ENCODE peak calls at places on chromosomes 16 and 17, in nine cellular contexts. One of them, this sample, is unnamed.

GRCh38 chr17:29279397-29280070 is 14.4 kb downstream of the NUFIP2 start:
- DNase-seq in epithelial cell of esophagus: no peak
- DNase-seq in A673: no peak
- DNase-seq in H1: no peak
- DNase-seq in pancreas: no peak
- DNase-seq in endothelial cell: no peak
- DNase-seq in heart left ventricle: no peak
- DNase-seq in heart right ventricle: no peak
- DNase-seq in lower leg skin: no peak
- DNase-seq in this sample: no peak

GRCh38 chr17:57458718-57459285 is 202.5 kb downstream of the MSI2 start:
- DNase-seq in epithelial cell of esophagus: no peak
- DNase-seq in A673: no peak
- DNase-seq in H1: no peak
- DNase-seq in pancreas: no peak
- DNase-seq in endothelial cell: no peak
- DNase-seq in heart left ventricle: no peak
- DNase-seq in heart right ventricle: no peak
- DNase-seq in lower leg skin: no peak
- DNase-seq in this sample: no peak

GRCh38 chr16:50266337-50267091 is at the start of gene ADCY7:
- DNase-seq in epithelial cell of esophagus: peak; percentile 83
- DNase-seq in A673: peak; percentile 87
- DNase-seq in H1: no peak
- DNase-seq in pancreas: no peak
- DNase-seq in endothelial cell: no peak
- DNase-seq in heart left ventricle: peak; percentile 90
- DNase-seq in heart right ventricle: peak; percentile 49
- DNase-seq in lower leg skin: peak; percentile 93
- DNase-seq in this sample: peak; percentile 83

GRCh38 chr16:15631730-15632409 is 11.1 kb downstream of the MARF1 start:
- DNase-seq in epithelial cell of esophagus: no peak
- DNase-seq in A673: no peak
- DNase-seq in H1: no peak
- DNase-seq in pancreas: no peak
- DNase-seq in endothelial cell: no peak
- DNase-seq in heart left ventricle: no peak
- DNase-seq in heart right ventricle: no peak
- DNase-seq in lower leg skin: no peak
- DNase-seq in this sample: no peak

GRCh38 chr17:79970576-79971068 is 65.0 kb downstream of the TBC1D16 start:
- DNase-seq in epithelial cell of esophagus: peak; percentile 48
- DNase-seq in A673: peak; percentile 79
- DNase-seq in H1: no peak
- DNase-seq in pancreas: no peak
- DNase-seq in endothelial cell: peak; percentile 34
- DNase-seq in heart left ventricle: no peak
- DNase-seq in heart right ventricle: no peak
- DNase-seq in lower leg skin: peak; percentile 81
- DNase-seq in this sample: no peak

GRCh38 chr17:28716740-28717577 is 709 bp downstream of the RAB34 start:
- DNase-seq in epithelial cell of esophagus: peak; percentile 44
- DNase-seq in A673: peak; percentile 43
- DNase-seq in H1: no peak
- DNase-seq in pancreas: no peak
- DNase-seq in endothelial cell: peak; percentile 44
- DNase-seq in heart left ventricle: peak; percentile 74
- DNase-seq in heart right ventricle: no peak
- DNase-seq in lower leg skin: peak; percentile 91
- DNase-seq in this sample: no peak

GRCh38 chr17:17107281-17107680 is 65.0 kb downstream of the MPRIP start:
- DNase-seq in epithelial cell of esophagus: no peak
- DNase-seq in A673: no peak
- DNase-seq in H1: no peak
- DNase-seq in pancreas: no peak
- DNase-seq in endothelial cell: no peak
- DNase-seq in heart left ventricle: peak; percentile 28
- DNase-seq in heart right ventricle: no peak
- DNase-seq in lower leg skin: no peak
- DNase-seq in this sample: no peak

GRCh38 chr16:67943619-67944503 is at the start of gene LCAT:
- DNase-seq in epithelial cell of esophagus: no peak
- DNase-seq in A673: peak; percentile 29
- DNase-seq in H1: no peak
- DNase-seq in pancreas: no peak
- DNase-seq in endothelial cell: no peak
- DNase-seq in heart left ventricle: peak; percentile 66
- DNase-seq in heart right ventricle: peak; percentile 62
- DNase-seq in lower leg skin: no peak
- DNase-seq in this sample: no peak

GRCh38 chr16:29877266-29877961 is 14.4 kb upstream of the CDIPT start:
- DNase-seq in epithelial cell of esophagus: peak; percentile 80
- DNase-seq in A673: peak; percentile 94
- DNase-seq in H1: peak; percentile 99
- DNase-seq in pancreas: no peak
- DNase-seq in endothelial cell: peak; percentile 58
- DNase-seq in heart left ventricle: no peak
- DNase-seq in heart right ventricle: no peak
- DNase-seq in lower leg skin: no peak
- DNase-seq in this sample: peak; percentile 73

GRCh38 chr16:50815382-50815781 is 73.5 kb downstream of the CYLD start:
- DNase-seq in epithelial cell of esophagus: no peak
- DNase-seq in A673: no peak
- DNase-seq in H1: no peak
- DNase-seq in pancreas: no peak
- DNase-seq in endothelial cell: no peak
- DNase-seq in heart left ventricle: no peak
- DNase-seq in heart right ventricle: no peak
- DNase-seq in lower leg skin: peak; percentile 68
- DNase-seq in this sample: no peak

GRCh38 chr17:31523862-31524730 is 132.6 kb downstream of the RAB11FIP4 start:
- DNase-seq in epithelial cell of esophagus: no peak
- DNase-seq in A673: no peak
- DNase-seq in H1: no peak
- DNase-seq in pancreas: no peak
- DNase-seq in endothelial cell: no peak
- DNase-seq in heart left ventricle: no peak
- DNase-seq in heart right ventricle: no peak
- DNase-seq in lower leg skin: no peak
- DNase-seq in this sample: no peak

GRCh38 chr17:52106638-52107261 is 51.8 kb downstream of the CA10 start:
- DNase-seq in epithelial cell of esophagus: peak; percentile 53
- DNase-seq in A673: peak; percentile 59
- DNase-seq in H1: no peak
- DNase-seq in pancreas: peak; percentile 25
- DNase-seq in endothelial cell: peak; percentile 46
- DNase-seq in heart left ventricle: no peak
- DNase-seq in heart right ventricle: peak; percentile 8
- DNase-seq in lower leg skin: no peak
- DNase-seq in this sample: peak; percentile 42

GRCh38 chr17:75965468-75965867 is 13.5 kb downstream of the ACOX1 start:
- DNase-seq in epithelial cell of esophagus: no peak
- DNase-seq in A673: no peak
- DNase-seq in H1: no peak
- DNase-seq in pancreas: no peak
- DNase-seq in endothelial cell: no peak
- DNase-seq in heart left ventricle: no peak
- DNase-seq in heart right ventricle: no peak
- DNase-seq in lower leg skin: no peak
- DNase-seq in this sample: no peak

GRCh38 chr17:21387616-21388015 is 11.5 kb downstream of the KCNJ12 start:
- DNase-seq in epithelial cell of esophagus: no peak
- DNase-seq in A673: no peak
- DNase-seq in H1: no peak
- DNase-seq in pancreas: no peak
- DNase-seq in endothelial cell: no peak
- DNase-seq in heart left ventricle: no peak
- DNase-seq in heart right ventricle: no peak
- DNase-seq in lower leg skin: no peak
- DNase-seq in this sample: no peak

GRCh38 chr16:29736112-29736511 is 9.7 kb downstream of the C16orf54 start:
- DNase-seq in epithelial cell of esophagus: no peak
- DNase-seq in A673: no peak
- DNase-seq in H1: no peak
- DNase-seq in pancreas: no peak
- DNase-seq in endothelial cell: no peak
- DNase-seq in heart left ventricle: no peak
- DNase-seq in heart right ventricle: no peak
- DNase-seq in lower leg skin: no peak
- DNase-seq in this sample: no peak

DNA sequence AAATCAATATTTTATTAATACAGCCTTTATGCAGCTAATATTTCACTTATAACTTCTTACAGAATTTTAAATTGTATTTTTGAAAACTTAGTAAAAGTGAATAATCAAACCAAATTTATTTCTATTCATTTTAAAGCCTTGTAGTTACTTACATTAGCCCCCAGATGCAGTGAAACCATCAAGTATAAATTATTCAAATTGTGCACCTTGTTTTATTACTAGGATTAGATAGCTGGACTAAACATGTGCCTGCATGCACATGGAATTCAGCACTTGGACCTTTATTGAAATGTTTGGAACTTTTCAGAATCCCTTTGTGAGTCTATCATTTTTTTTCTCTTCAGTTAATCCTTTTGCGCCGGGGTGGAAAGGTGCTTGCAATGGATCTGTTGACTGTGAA is 4.7 kb downstream of the ZPBP2 start:
- DNase-seq in epithelial cell of esophagus: peak; percentile 66
- DNase-seq in A673: peak; percentile 11
- DNase-seq in H1: no peak
- DNase-seq in pancreas: no peak
- DNase-seq in endothelial cell: no peak
- DNase-seq in heart left ventricle: no peak
- DNase-seq in heart right ventricle: no peak
- DNase-seq in lower leg skin: no peak
- DNase-seq in this sample: no peak
- TF ChIP-seq CTCF in epithelial cell of esophagus: peak; percentile 36
- TF ChIP-seq CTCF in A673: no peak
- TF ChIP-seq CTCF in H1: no peak
- TF ChIP-seq CTCF in pancreas: no peak
- TF ChIP-seq CTCF in endothelial cell: peak; percentile 59
- TF ChIP-seq CTCF in heart left ventricle: peak; percentile 14
- TF ChIP-seq CTCF in heart right ventricle: peak; percentile 50
- TF ChIP-seq CTCF in lower leg skin: no peak
- TF ChIP-seq CTCF in this sample: peak; percentile 19

GRCh38 chr16:84292032-84292431 is 2.6 kb upstream of the WFDC1 start:
- DNase-seq in epithelial cell of esophagus: peak; percentile 42
- DNase-seq in A673: peak; percentile 73
- DNase-seq in H1: no peak
- DNase-seq in pancreas: no peak
- DNase-seq in endothelial cell: no peak
- DNase-seq in heart left ventricle: no peak
- DNase-seq in heart right ventricle: no peak
- DNase-seq in lower leg skin: no peak
- DNase-seq in this sample: no peak
- TF ChIP-seq CTCF in epithelial cell of esophagus: no peak
- TF ChIP-seq CTCF in A673: no peak
- TF ChIP-seq CTCF in H1: no peak
- TF ChIP-seq CTCF in pancreas: no peak
- TF ChIP-seq CTCF in endothelial cell: no peak
- TF ChIP-seq CTCF in heart left ventricle: no peak
- TF ChIP-seq CTCF in heart right ventricle: no peak
- TF ChIP-seq CTCF in lower leg skin: no peak
- TF ChIP-seq CTCF in this sample: no peak

DNA sequence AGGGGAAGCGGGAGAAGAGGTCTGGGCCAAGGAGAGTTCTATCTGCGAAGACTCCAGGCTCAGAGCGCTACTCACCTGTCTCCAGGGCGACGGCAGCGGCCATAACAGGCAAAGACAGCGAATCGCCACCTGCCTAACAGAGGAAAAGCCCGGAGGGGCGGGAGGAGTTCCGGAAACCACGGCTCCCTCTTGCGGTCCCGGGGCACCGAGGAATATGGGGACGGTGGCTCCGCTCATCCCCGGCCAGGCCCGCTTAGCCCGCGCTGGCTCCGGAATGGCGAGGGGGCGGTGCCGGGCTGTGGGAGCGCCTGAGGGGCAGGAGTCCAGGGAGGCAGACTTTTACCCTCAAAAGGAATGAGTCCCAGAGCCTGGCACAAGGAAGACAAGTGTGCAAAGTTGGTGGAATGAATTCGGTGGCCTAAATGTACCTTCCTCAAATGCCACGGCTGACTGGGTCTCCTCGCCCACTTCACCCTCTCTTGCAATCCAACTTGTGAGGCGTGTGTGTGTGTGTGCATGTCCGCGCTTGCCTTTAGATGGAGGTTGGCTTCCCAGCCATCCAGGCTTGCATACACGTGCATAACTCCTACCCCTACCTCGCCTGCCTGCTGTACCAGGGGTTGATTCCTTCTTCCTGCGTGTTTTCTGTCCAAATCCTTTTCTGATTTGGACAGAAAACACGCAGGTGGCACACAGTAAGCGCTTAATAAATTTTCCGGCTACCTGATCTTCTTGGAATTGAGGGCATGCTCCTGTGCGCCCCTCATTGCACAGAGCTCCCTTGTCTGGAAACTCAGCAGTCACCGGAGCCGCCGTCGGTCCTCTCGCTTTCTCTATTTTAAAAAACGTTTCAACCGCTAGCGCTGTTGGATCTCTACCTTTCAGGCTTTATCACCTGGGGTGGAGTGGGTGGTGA is 3.5 kb downstream of the C17orf100 start:
- DNase-seq in epithelial cell of esophagus: peak; percentile 92
- DNase-seq in A673: no peak
- DNase-seq in H1: no peak
- DNase-seq in pancreas: peak; percentile 79
- DNase-seq in endothelial cell: peak; percentile 48
- DNase-seq in heart left ventricle: no peak
- DNase-seq in heart right ventricle: no peak
- DNase-seq in lower leg skin: no peak
- DNase-seq in this sample: no peak
- TF ChIP-seq CTCF in epithelial cell of esophagus: peak; percentile 26
- TF ChIP-seq CTCF in A673: no peak
- TF ChIP-seq CTCF in H1: peak; percentile 19
- TF ChIP-seq CTCF in pancreas: no peak
- TF ChIP-seq CTCF in endothelial cell: no peak
- TF ChIP-seq CTCF in heart left ventricle: no peak
- TF ChIP-seq CTCF in heart right ventricle: no peak
- TF ChIP-seq CTCF in lower leg skin: no peak
- TF ChIP-seq CTCF in this sample: no peak

GRCh38 chr16:87778476-87778829 is 12.7 kb upstream of the KLHDC4 start:
- DNase-seq in epithelial cell of esophagus: no peak
- DNase-seq in A673: no peak
- DNase-seq in H1: no peak
- DNase-seq in pancreas: no peak
- DNase-seq in endothelial cell: no peak
- DNase-seq in heart left ventricle: no peak
- DNase-seq in heart right ventricle: no peak
- DNase-seq in lower leg skin: no peak
- DNase-seq in this sample: no peak

GRCh38 chr16:87784812-87785211 is 19.0 kb upstream of the KLHDC4 start:
- DNase-seq in epithelial cell of esophagus: no peak
- DNase-seq in A673: no peak
- DNase-seq in H1: no peak
- DNase-seq in pancreas: no peak
- DNase-seq in endothelial cell: no peak
- DNase-seq in heart left ventricle: no peak
- DNase-seq in heart right ventricle: no peak
- DNase-seq in lower leg skin: no peak
- DNase-seq in this sample: no peak

GRCh38 chr16:87778830-87779579 is 13.2 kb upstream of the KLHDC4 start:
- DNase-seq in epithelial cell of esophagus: peak; percentile 92
- DNase-seq in A673: peak; percentile 97
- DNase-seq in H1: peak; percentile 95
- DNase-seq in pancreas: peak; percentile 81
- DNase-seq in endothelial cell: peak; percentile 96
- DNase-seq in heart left ventricle: peak; percentile 94
- DNase-seq in heart right ventricle: peak; percentile 81
- DNase-seq in lower leg skin: peak; percentile 97
- DNase-seq in this sample: peak; percentile 84

GRCh38 chr16:87780385-87780989 is 14.7 kb upstream of the KLHDC4 start:
- DNase-seq in epithelial cell of esophagus: peak; percentile 48
- DNase-seq in A673: peak; percentile 94
- DNase-seq in H1: no peak
- DNase-seq in pancreas: peak; percentile 62
- DNase-seq in endothelial cell: peak; percentile 28
- DNase-seq in heart left ventricle: no peak
- DNase-seq in heart right ventricle: peak; percentile 43
- DNase-seq in lower leg skin: no peak
- DNase-seq in this sample: peak; percentile 59
- TF ChIP-seq CTCF in epithelial cell of esophagus: no peak
- TF ChIP-seq CTCF in A673: peak; percentile 22
- TF ChIP-seq CTCF in H1: no peak
- TF ChIP-seq CTCF in pancreas: no peak
- TF ChIP-seq CTCF in endothelial cell: no peak
- TF ChIP-seq CTCF in heart left ventricle: no peak
- TF ChIP-seq CTCF in heart right ventricle: no peak
- TF ChIP-seq CTCF in lower leg skin: no peak
- TF ChIP-seq CTCF in this sample: peak; percentile 8